ENCODE peak calls at places on chromosomes 2 and 18, in six cellular contexts. V is K562, X is PC-3, H is trophoblast cell, M is HCT116, J is SK-N-SH. U is an unnamed sample.
A peak's percentile ranks its signal among the peaks of the same experiment; 100 is the strongest.

GRCh38 chr2:222569826-222570225 is 86.1 kb downstream of the FARSB start:
- DNase-seq in M (no peak), V (no peak), H (no peak), J (no peak), X (peak; percentile 81), U (no peak)

GRCh38 chr2:173989886-173990744 is 24.9 kb upstream of the SP3 start:
- DNase-seq in X (no peak), H (no peak), J (no peak), V (peak; percentile 38), M (no peak), U (no peak)

GRCh38 chr2:50401772-50402653 is 629.9 kb downstream of the NRXN1 start:
- DNase-seq in X (peak; percentile 75), M (peak; percentile 56), V (peak; percentile 43), J (peak; percentile 39), H (peak; percentile 30), U (peak; percentile 57)

GRCh38 chr2:63668000-63668399 is 79.2 kb downstream of the MDH1 start:
- DNase-seq in J (no peak), H (no peak), X (no peak), V (no peak), M (no peak), U (no peak)

GRCh38 chr2:25615920-25616319 is 57.5 kb downstream of the DTNB start:
- DNase-seq in J (no peak), H (no peak), V (no peak), M (no peak), X (no peak), U (no peak)

GRCh38 chr18:25592804-25593360 is 240.9 kb upstream of the ZNF521 start:
- DNase-seq in X (no peak), J (no peak), H (no peak), V (no peak), M (no peak), U (no peak)

GRCh38 chr2:66532972-66533868 is 98.3 kb downstream of the MEIS1 start:
- DNase-seq in M (no peak), X (no peak), H (no peak), V (no peak), J (no peak), U (no peak)

GRCh38 chr2:101330253-101330921 is 21.9 kb upstream of the RNF149 start:
- DNase-seq in J (no peak), V (no peak), H (no peak), M (no peak), X (no peak), U (no peak)

GRCh38 chr2:118718921-118719320 is 128.5 kb downstream of the EN1 start:
- DNase-seq in M (no peak), X (peak; percentile 29), J (no peak), V (no peak), H (no peak), U (no peak)

GRCh38 chr2:70541481-70542020 is 12.1 kb downstream of the TGFA start:
- DNase-seq in V (no peak), X (peak; percentile 52), H (no peak), J (no peak), M (no peak), U (no peak)

GRCh38 chr2:35933031-35933430 is 422.5 kb upstream of the CRIM1 start:
- DNase-seq in H (no peak), J (no peak), M (no peak), V (no peak), X (no peak), U (no peak)

GRCh38 chr2:129299756-129300155 is 679.7 kb upstream of the RAB6C start:
- DNase-seq in V (no peak), X (no peak), M (no peak), J (no peak), H (no peak), U (no peak)

GRCh38 chr2:142881619-142882018 is 4.2 kb downstream of the KYNU start:
- DNase-seq in X (no peak), M (no peak), J (no peak), H (no peak), V (no peak), U (no peak)

GRCh38 chr2:61117534-61117933 is 44.5 kb upstream of the C2orf74 start:
- DNase-seq in V (no peak), X (peak; percentile 32), H (no peak), M (no peak), J (no peak), U (peak; percentile 97)

GRCh38 chr2:224685120-224685519 is 31.0 kb downstream of the CCDC195 start:
- DNase-seq in M (no peak), J (no peak), X (no peak), V (no peak), H (no peak), U (no peak)

GRCh38 chr18:21183670-21184069 is 58.4 kb upstream of the GREB1L start:
- DNase-seq in J (no peak), M (no peak), V (no peak), X (peak; percentile 50), H (peak; percentile 82), U (no peak)

GRCh38 chr2:29110916-29111315 is 4.3 kb upstream of the CLIP4 start:
- DNase-seq in V (no peak), J (no peak), X (peak; percentile 64), H (no peak), M (no peak), U (no peak)

GRCh38 chr2:237486334-237486818 is 675 bp upstream of the MLPH start:
- DNase-seq in H (no peak), J (no peak), V (no peak), M (no peak), X (peak; percentile 38), U (no peak)

GRCh38 chr2:96642564-96643350 is at the start of gene FER1L5:
- DNase-seq in J (peak; percentile 45), V (peak; percentile 13), X (no peak), M (peak; percentile 31), H (no peak), U (peak; percentile 26)

GRCh38 chr2:18750662-18751554 is 161.5 kb upstream of the NT5C1B start:
- DNase-seq in V (no peak), H (no peak), M (no peak), X (peak; percentile 38), J (no peak), U (no peak)

GRCh38 chr18:59448546-59448945 is 89.5 kb upstream of the LMAN1 start:
- DNase-seq in M (no peak), J (no peak), X (no peak), H (no peak), V (no peak), U (no peak)

GRCh38 chr2:111972955-111973565 is 74.7 kb downstream of the MERTK start:
- DNase-seq in J (no peak), M (no peak), H (no peak), X (peak; percentile 62), V (no peak), U (no peak)

GRCh38 chr2:86003967-86004366 is 101.7 kb downstream of the POLR1A start:
- DNase-seq in H (no peak), X (no peak), V (peak; percentile 79), J (no peak), M (no peak), U (no peak)

GRCh38 chr2:18422416-18423165 is 137.9 kb downstream of the RDH14 start:
- DNase-seq in M (no peak), V (no peak), X (no peak), H (no peak), J (no peak), U (no peak)

GRCh38 chr2:179410552-179411356 is 146.1 kb upstream of the SESTD1 start:
- DNase-seq in H (peak; percentile 31), J (peak; percentile 48), V (peak; percentile 59), M (peak; percentile 60), X (peak; percentile 80), U (peak; percentile 48)

GRCh38 chr2:145764631-145765030 is 1244.7 kb upstream of the ZEB2 start:
- DNase-seq in V (no peak), M (no peak), J (no peak), X (no peak), H (no peak), U (no peak)

GRCh38 chr2:78541451-78542267 is 483.8 kb upstream of the REG3G start:
- DNase-seq in H (peak; percentile 88), X (peak; percentile 47), M (no peak), V (peak; percentile 90), J (no peak), U (no peak)
- H3K9ac ChIP-seq in H (no peak overlapping the region), X (peak overlapping the region; percentile 61), M (no peak overlapping the region), V (peak overlapping the region; percentile 87), J (no peak overlapping the region), U (no peak overlapping the region)

GRCh38 chr18:47263197-47263827 is 11.9 kb upstream of the SKOR2 start:
- DNase-seq in M (no peak), X (no peak), J (peak; percentile 77), H (no peak), V (peak; percentile 12), U (no peak)

GRCh38 chr18:47262397-47263196 is 11.1 kb upstream of the SKOR2 start:
- DNase-seq in H (no peak), J (no peak), X (no peak), M (no peak), V (no peak), U (no peak)

GRCh38 chr18:47261902-47262301 is 10.4 kb upstream of the SKOR2 start:
- DNase-seq in V (no peak), J (no peak), H (no peak), M (no peak), X (no peak), U (no peak)

GRCh38 chr18:47265197-47265596 is 13.7 kb upstream of the SKOR2 start:
- DNase-seq in V (no peak), M (no peak), H (no peak), X (peak; percentile 25), J (no peak), U (no peak)

GRCh38 chr18:47263828-47264314 is 12.4 kb upstream of the SKOR2 start:
- DNase-seq in V (no peak), J (peak; percentile 49), M (no peak), H (no peak), X (no peak), U (no peak)
- H3K4me3 ChIP-seq in V (no peak overlapping the region), J (peak overlapping the region; percentile 35), M (no peak overlapping the region), H (peak overlapping the region; percentile 14), X (no peak overlapping the region), U (no peak overlapping the region)

GRCh38 chr2:122749347-122749850 is 993.9 kb downstream of the TSN start:
- DNase-seq in X (peak; percentile 7), H (no peak), J (no peak), V (no peak), M (no peak), U (no peak)
- H3K9ac ChIP-seq in X (peak overlapping the region; percentile 73), H (no peak overlapping the region), J (no peak overlapping the region), V (no peak overlapping the region), M (no peak overlapping the region), U (no peak overlapping the region)

DNA sequence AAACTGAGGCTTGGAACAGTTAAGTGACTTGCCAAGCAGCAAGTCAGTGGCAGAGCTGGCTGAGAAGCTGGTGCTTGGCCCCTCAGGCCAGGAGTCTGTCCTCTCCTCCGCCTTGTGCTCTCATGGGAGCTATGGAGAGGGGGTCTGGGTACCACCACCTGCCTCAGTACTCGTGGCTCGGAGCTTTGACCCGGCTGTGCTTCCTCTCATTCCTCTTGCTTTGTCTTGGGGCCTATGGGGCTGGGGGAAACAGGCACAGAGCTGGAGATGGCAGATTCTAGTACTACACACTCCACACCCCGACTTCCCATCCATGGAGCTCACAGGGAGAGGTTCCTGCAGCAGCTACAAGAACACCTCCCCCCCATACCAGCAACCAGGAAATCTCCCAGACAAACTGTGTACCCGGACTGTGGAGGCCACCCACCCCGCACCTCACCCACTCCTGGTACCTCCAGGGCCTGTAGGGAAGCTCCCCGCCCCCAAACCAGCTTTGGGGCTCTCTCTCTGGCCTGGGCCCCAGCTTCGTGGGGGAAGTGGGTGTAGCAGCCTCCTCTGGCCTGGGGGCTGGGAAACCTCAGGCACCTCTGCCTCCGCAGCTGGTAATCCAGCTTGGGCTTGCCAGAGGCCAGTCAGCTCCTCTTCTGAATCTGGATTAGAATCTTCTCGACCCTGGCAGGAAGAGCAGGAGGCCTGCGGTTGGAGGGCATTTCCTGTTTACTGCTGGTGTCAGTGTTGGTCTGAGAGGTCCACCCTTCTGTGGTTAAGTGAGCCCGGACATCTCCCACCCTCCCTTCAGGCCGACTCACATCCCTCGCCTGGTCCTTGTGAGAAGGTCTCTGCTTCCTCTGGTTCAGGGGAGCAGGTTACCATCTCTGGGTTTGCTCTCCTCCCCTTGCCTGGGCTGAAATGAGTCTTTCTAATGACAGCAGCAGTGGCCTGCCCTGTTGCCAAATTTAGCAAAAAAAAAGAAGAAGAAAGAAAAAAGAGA is 22.3 kb upstream of the RHOB start:
- DNase-seq in X (peak; percentile 46), V (peak; percentile 57), M (no peak), H (no peak), J (peak; percentile 57), U (no peak)
- H3K4me3 ChIP-seq in X (no peak overlapping the region), V (no peak overlapping the region), M (no peak overlapping the region), H (no peak overlapping the region), J (peak overlapping the region; percentile 3), U (no peak overlapping the region)